ENCODE peak calls at places on chromosomes 2 and 18, in ten cellular contexts. One of them, this sample, is unnamed.

GRCh38 chr2:227191367-227191766 is 26.9 kb downstream of the COL4A3 start:
- DNase-seq in activated CD4-positive, alpha-beta T cell treated with anti-CD3 and anti-CD28 coated beads for 36 hours: no peak
- DNase-seq in PC-9: no peak
- DNase-seq in AG09309: no peak
- DNase-seq in foreskin melanocyte: no peak
- DNase-seq in kidney: no peak
- DNase-seq in posterior vena cava: no peak
- DNase-seq in A549: peak; percentile 12
- DNase-seq in iris pigment epithelial cell: peak; percentile 87
- DNase-seq in stimulated activated CD8-positive, alpha-beta memory T cell treated with anti-CD3 and anti-CD28 coated beads, Interleukin-7, amount 100 ng/mL, for 4 hours: no peak
- DNase-seq in this sample: no peak

GRCh38 chr2:37449686-37450392 is 105.4 kb downstream of the QPCT start:
- DNase-seq in A549: no peak
- DNase-seq in posterior vena cava: no peak
- DNase-seq in foreskin melanocyte: no peak
- DNase-seq in kidney: peak; percentile 66
- DNase-seq in AG09309: no peak
- DNase-seq in activated CD4-positive, alpha-beta T cell treated with anti-CD3 and anti-CD28 coated beads for 36 hours: no peak
- DNase-seq in iris pigment epithelial cell: peak; percentile 38
- DNase-seq in stimulated activated CD8-positive, alpha-beta memory T cell treated with anti-CD3 and anti-CD28 coated beads, Interleukin-7, amount 100 ng/mL, for 4 hours: no peak
- DNase-seq in PC-9: no peak
- DNase-seq in this sample: no peak

GRCh38 chr2:182521453-182522427 is 94.9 kb upstream of the PDE1A start:
- DNase-seq in posterior vena cava: no peak
- DNase-seq in PC-9: no peak
- DNase-seq in AG09309: no peak
- DNase-seq in iris pigment epithelial cell: no peak
- DNase-seq in foreskin melanocyte: no peak
- DNase-seq in kidney: no peak
- DNase-seq in stimulated activated CD8-positive, alpha-beta memory T cell treated with anti-CD3 and anti-CD28 coated beads, Interleukin-7, amount 100 ng/mL, for 4 hours: no peak
- DNase-seq in activated CD4-positive, alpha-beta T cell treated with anti-CD3 and anti-CD28 coated beads for 36 hours: no peak
- DNase-seq in A549: no peak
- DNase-seq in this sample: no peak

GRCh38 chr2:96106991-96107882 is 9.1 kb downstream of the ADRA2B start:
- DNase-seq in posterior vena cava: peak; percentile 75
- DNase-seq in activated CD4-positive, alpha-beta T cell treated with anti-CD3 and anti-CD28 coated beads for 36 hours: no peak
- DNase-seq in kidney: peak; percentile 40
- DNase-seq in AG09309: no peak
- DNase-seq in PC-9: no peak
- DNase-seq in iris pigment epithelial cell: no peak
- DNase-seq in A549: no peak
- DNase-seq in stimulated activated CD8-positive, alpha-beta memory T cell treated with anti-CD3 and anti-CD28 coated beads, Interleukin-7, amount 100 ng/mL, for 4 hours: no peak
- DNase-seq in foreskin melanocyte: no peak
- DNase-seq in this sample: no peak

GRCh38 chr2:92073815-92074548 is 2797.2 kb upstream of the TEKT4 start:
- DNase-seq in activated CD4-positive, alpha-beta T cell treated with anti-CD3 and anti-CD28 coated beads for 36 hours: no peak
- DNase-seq in stimulated activated CD8-positive, alpha-beta memory T cell treated with anti-CD3 and anti-CD28 coated beads, Interleukin-7, amount 100 ng/mL, for 4 hours: no peak
- DNase-seq in kidney: peak; percentile 52
- DNase-seq in AG09309: no peak
- DNase-seq in iris pigment epithelial cell: no peak
- DNase-seq in A549: no peak
- DNase-seq in foreskin melanocyte: no peak
- DNase-seq in PC-9: no peak
- DNase-seq in posterior vena cava: peak; percentile 73
- DNase-seq in this sample: no peak

GRCh38 chr2:102558463-102558862 is 60.9 kb upstream of the SLC9A2 start:
- DNase-seq in posterior vena cava: no peak
- DNase-seq in PC-9: no peak
- DNase-seq in stimulated activated CD8-positive, alpha-beta memory T cell treated with anti-CD3 and anti-CD28 coated beads, Interleukin-7, amount 100 ng/mL, for 4 hours: no peak
- DNase-seq in foreskin melanocyte: no peak
- DNase-seq in activated CD4-positive, alpha-beta T cell treated with anti-CD3 and anti-CD28 coated beads for 36 hours: no peak
- DNase-seq in iris pigment epithelial cell: peak; percentile 54
- DNase-seq in kidney: no peak
- DNase-seq in AG09309: no peak
- DNase-seq in A549: no peak
- DNase-seq in this sample: no peak

GRCh38 chr18:23194150-23194968 is 59.1 kb downstream of the CABLES1 start:
- DNase-seq in A549: no peak
- DNase-seq in iris pigment epithelial cell: peak; percentile 41
- DNase-seq in AG09309: no peak
- DNase-seq in PC-9: no peak
- DNase-seq in foreskin melanocyte: no peak
- DNase-seq in posterior vena cava: peak; percentile 58
- DNase-seq in stimulated activated CD8-positive, alpha-beta memory T cell treated with anti-CD3 and anti-CD28 coated beads, Interleukin-7, amount 100 ng/mL, for 4 hours: no peak
- DNase-seq in activated CD4-positive, alpha-beta T cell treated with anti-CD3 and anti-CD28 coated beads for 36 hours: no peak
- DNase-seq in kidney: no peak
- DNase-seq in this sample: no peak

GRCh38 chr2:44833123-44834069 is 108.1 kb upstream of the SIX3 start:
- DNase-seq in kidney: no peak
- DNase-seq in posterior vena cava: no peak
- DNase-seq in iris pigment epithelial cell: peak; percentile 43
- DNase-seq in foreskin melanocyte: no peak
- DNase-seq in activated CD4-positive, alpha-beta T cell treated with anti-CD3 and anti-CD28 coated beads for 36 hours: peak; percentile 21
- DNase-seq in PC-9: peak; percentile 66
- DNase-seq in stimulated activated CD8-positive, alpha-beta memory T cell treated with anti-CD3 and anti-CD28 coated beads, Interleukin-7, amount 100 ng/mL, for 4 hours: no peak
- DNase-seq in AG09309: no peak
- DNase-seq in A549: no peak
- DNase-seq in this sample: no peak

GRCh38 chr18:31225668-31226067 is 63.0 kb upstream of the DSC1 start:
- DNase-seq in iris pigment epithelial cell: peak; percentile 65
- DNase-seq in A549: no peak
- DNase-seq in kidney: peak; percentile 67
- DNase-seq in activated CD4-positive, alpha-beta T cell treated with anti-CD3 and anti-CD28 coated beads for 36 hours: no peak
- DNase-seq in PC-9: no peak
- DNase-seq in AG09309: no peak
- DNase-seq in stimulated activated CD8-positive, alpha-beta memory T cell treated with anti-CD3 and anti-CD28 coated beads, Interleukin-7, amount 100 ng/mL, for 4 hours: no peak
- DNase-seq in posterior vena cava: no peak
- DNase-seq in foreskin melanocyte: no peak
- DNase-seq in this sample: no peak

GRCh38 chr18:54776282-54776977 is 51.8 kb upstream of the RAB27B start:
- DNase-seq in activated CD4-positive, alpha-beta T cell treated with anti-CD3 and anti-CD28 coated beads for 36 hours: peak; percentile 67
- DNase-seq in foreskin melanocyte: peak; percentile 96
- DNase-seq in posterior vena cava: no peak
- DNase-seq in stimulated activated CD8-positive, alpha-beta memory T cell treated with anti-CD3 and anti-CD28 coated beads, Interleukin-7, amount 100 ng/mL, for 4 hours: no peak
- DNase-seq in A549: peak; percentile 57
- DNase-seq in kidney: no peak
- DNase-seq in iris pigment epithelial cell: peak; percentile 100
- DNase-seq in AG09309: peak; percentile 98
- DNase-seq in PC-9: peak; percentile 97
- DNase-seq in this sample: peak; percentile 99

GRCh38 chr18:24057804-24058203 is 43.2 kb downstream of the TTC39C start:
- DNase-seq in iris pigment epithelial cell: no peak
- DNase-seq in AG09309: no peak
- DNase-seq in kidney: no peak
- DNase-seq in PC-9: no peak
- DNase-seq in posterior vena cava: no peak
- DNase-seq in stimulated activated CD8-positive, alpha-beta memory T cell treated with anti-CD3 and anti-CD28 coated beads, Interleukin-7, amount 100 ng/mL, for 4 hours: no peak
- DNase-seq in activated CD4-positive, alpha-beta T cell treated with anti-CD3 and anti-CD28 coated beads for 36 hours: no peak
- DNase-seq in foreskin melanocyte: no peak
- DNase-seq in A549: no peak
- DNase-seq in this sample: no peak

GRCh38 chr2:45962522-45962921 is 311.0 kb downstream of the PRKCE start:
- DNase-seq in A549: no peak
- DNase-seq in PC-9: no peak
- DNase-seq in foreskin melanocyte: peak; percentile 79
- DNase-seq in AG09309: peak; percentile 53
- DNase-seq in kidney: peak; percentile 94
- DNase-seq in iris pigment epithelial cell: peak; percentile 28
- DNase-seq in posterior vena cava: peak; percentile 93
- DNase-seq in stimulated activated CD8-positive, alpha-beta memory T cell treated with anti-CD3 and anti-CD28 coated beads, Interleukin-7, amount 100 ng/mL, for 4 hours: no peak
- DNase-seq in activated CD4-positive, alpha-beta T cell treated with anti-CD3 and anti-CD28 coated beads for 36 hours: no peak
- DNase-seq in this sample: peak; percentile 85

GRCh38 chr2:42164046-42164445 is 5.1 kb upstream of the EML4 start:
- DNase-seq in AG09309: no peak
- DNase-seq in stimulated activated CD8-positive, alpha-beta memory T cell treated with anti-CD3 and anti-CD28 coated beads, Interleukin-7, amount 100 ng/mL, for 4 hours: no peak
- DNase-seq in A549: no peak
- DNase-seq in kidney: no peak
- DNase-seq in PC-9: peak; percentile 69
- DNase-seq in foreskin melanocyte: no peak
- DNase-seq in activated CD4-positive, alpha-beta T cell treated with anti-CD3 and anti-CD28 coated beads for 36 hours: no peak
- DNase-seq in posterior vena cava: no peak
- DNase-seq in iris pigment epithelial cell: no peak
- DNase-seq in this sample: no peak

GRCh38 chr18:59001166-59001565 is 136.5 kb downstream of the ZNF532 start:
- DNase-seq in posterior vena cava: no peak
- DNase-seq in stimulated activated CD8-positive, alpha-beta memory T cell treated with anti-CD3 and anti-CD28 coated beads, Interleukin-7, amount 100 ng/mL, for 4 hours: no peak
- DNase-seq in iris pigment epithelial cell: no peak
- DNase-seq in foreskin melanocyte: no peak
- DNase-seq in A549: no peak
- DNase-seq in AG09309: no peak
- DNase-seq in kidney: no peak
- DNase-seq in activated CD4-positive, alpha-beta T cell treated with anti-CD3 and anti-CD28 coated beads for 36 hours: no peak
- DNase-seq in PC-9: no peak
- DNase-seq in this sample: no peak

GRCh38 chr2:69499966-69500365 is 62.7 kb upstream of the NFU1 start:
- DNase-seq in kidney: no peak
- DNase-seq in PC-9: no peak
- DNase-seq in posterior vena cava: no peak
- DNase-seq in iris pigment epithelial cell: peak; percentile 12
- DNase-seq in A549: no peak
- DNase-seq in AG09309: no peak
- DNase-seq in activated CD4-positive, alpha-beta T cell treated with anti-CD3 and anti-CD28 coated beads for 36 hours: no peak
- DNase-seq in foreskin melanocyte: no peak
- DNase-seq in stimulated activated CD8-positive, alpha-beta memory T cell treated with anti-CD3 and anti-CD28 coated beads, Interleukin-7, amount 100 ng/mL, for 4 hours: no peak
- DNase-seq in this sample: no peak

GRCh38 chr2:231357931-231358330 is 37.6 kb upstream of the B3GNT7 start:
- DNase-seq in iris pigment epithelial cell: no peak
- DNase-seq in activated CD4-positive, alpha-beta T cell treated with anti-CD3 and anti-CD28 coated beads for 36 hours: no peak
- DNase-seq in AG09309: no peak
- DNase-seq in kidney: no peak
- DNase-seq in stimulated activated CD8-positive, alpha-beta memory T cell treated with anti-CD3 and anti-CD28 coated beads, Interleukin-7, amount 100 ng/mL, for 4 hours: no peak
- DNase-seq in A549: no peak
- DNase-seq in foreskin melanocyte: no peak
- DNase-seq in posterior vena cava: peak; percentile 23
- DNase-seq in PC-9: no peak
- DNase-seq in this sample: no peak

This sample was measured in HFFc6.